ENCODE peak calls at places on chromosome 16, in five cellular contexts. B is type B pancreatic cell; H is CD8-positive, alpha-beta T cell; E is CD4-positive, alpha-beta T cell; A is esophagus squamous epithelium. F is an unnamed sample.

GRCh38 chr16:77353587-77354263 is 81.1 kb downstream of the ADAMTS18 start:
- DNase-seq in A (no peak), B (no peak), E (no peak), H (no peak), F (no peak)

GRCh38 chr16:67186550-67186950 is 2.8 kb upstream of the MATCAP1 start:
- DNase-seq in H (no peak), E (no peak), A (no peak), B (no peak), F (no peak)

GRCh38 chr16:20968765-20969164 is 68.2 kb downstream of the LYRM1 start:
- DNase-seq in A (no peak), E (no peak), H (no peak), B (no peak), F (no peak)

GRCh38 chr16:89623511-89624232 is 10.2 kb downstream of the DPEP1 start:
- DNase-seq in B (no peak), H (no peak), E (no peak), A (no peak), F (no peak)

GRCh38 chr16:10504404-10504885 is 76.0 kb downstream of the EMP2 start:
- DNase-seq in B (no peak), E (no peak), A (no peak), H (no peak), F (no peak)

GRCh38 chr16:81204794-81205680 is 33.5 kb upstream of the BCO1 start:
- DNase-seq in B (no peak), E (peak), H (peak), A (no peak), F (peak)

GRCh38 chr16:82055728-82056549 is 20.9 kb downstream of the HSD17B2 start:
- DNase-seq in A (no peak), B (no peak), H (no peak), E (no peak), F (no peak)

GRCh38 chr16:5381481-5381880 is 283.9 kb upstream of the EEF2KMT start:
- DNase-seq in E (no peak), B (no peak), H (no peak), A (no peak), F (no peak)

GRCh38 chr16:78994135-78994534 is 606.4 kb downstream of the MAF start:
- DNase-seq in B (no peak), A (no peak), H (no peak), E (no peak), F (no peak)

GRCh38 chr16:68083239-68083781 is 1.9 kb upstream of the NFATC3 start:
- DNase-seq in A (no peak), E (no peak), H (no peak), B (no peak), F (no peak)

GRCh38 chr16:8625491-8626087 is 4.1 kb downstream of the METTL22 start:
- DNase-seq in E (no peak), H (no peak), B (no peak), A (no peak), F (no peak)

GRCh38 chr16:72197556-72197955 is 25.6 kb upstream of the PMFBP1 start:
- DNase-seq in E (no peak), B (no peak), H (no peak), A (no peak), F (no peak)

GRCh38 chr16:67893791-67894399 is 841 bp downstream of the PSKH1 start:
- DNase-seq in B (no peak), E (no peak), A (no peak), H (no peak), F (no peak)

GRCh38 chr16:27841911-27842310 is 221.6 kb downstream of the GSG1L start:
- DNase-seq in A (no peak), E (no peak), B (no peak), H (no peak), F (no peak)

GRCh38 chr16:4315185-4316102 is at the start of gene GLIS2:
- DNase-seq in A (no peak), H (no peak), E (no peak), B (no peak), F (peak)

GRCh38 chr16:89357460-89357859 is 132.9 kb downstream of the ANKRD11 start:
- DNase-seq in E (no peak), A (no peak), H (peak), B (no peak), F (no peak)

GRCh38 chr16:57277586-57277985 is 6.9 kb downstream of the PLLP start:
- DNase-seq in A (no peak), B (no peak), E (peak), H (peak), F (no peak)

GRCh38 chr16:46658925-46659324 is 30.1 kb downstream of the VPS35 start:
- DNase-seq in E (no peak), H (no peak), B (no peak), A (no peak), F (no peak)

GRCh38 chr16:59410451-59410850 is 676.3 kb upstream of the GOT2 start:
- DNase-seq in E (no peak), A (no peak), B (no peak), H (no peak), F (no peak)

GRCh38 chr16:64238576-64238975 is 883.3 kb downstream of the CDH11 start:
- DNase-seq in H (no peak), E (no peak), A (no peak), B (no peak), F (no peak)

GRCh38 chr16:80599466-80599865 is 58.7 kb downstream of the DYNLRB2 start:
- DNase-seq in A (no peak), H (no peak), E (no peak), B (no peak), F (no peak)

GRCh38 chr16:21598676-21599157 is 660 bp upstream of the METTL9 start:
- DNase-seq in A (no peak), E (peak), H (no peak), B (no peak), F (no peak)

GRCh38 chr16:86378831-86379504 is 131.4 kb upstream of the FOXF1 start:
- DNase-seq in A (no peak), B (no peak), E (no peak), H (no peak), F (no peak)

GRCh38 chr16:9225527-9226316 is 134.3 kb downstream of the HAPSTR1 start:
- DNase-seq in H (no peak), B (no peak), A (no peak), E (no peak), F (no peak)

GRCh38 chr16:17784073-17784472 is 313.3 kb upstream of the XYLT1 start:
- DNase-seq in H (no peak), E (no peak), B (no peak), A (no peak), F (peak)

GRCh38 chr16:9966569-9967157 is 215.6 kb downstream of the GRIN2A start:
- DNase-seq in E (no peak), B (no peak), H (no peak), A (no peak), F (no peak)

GRCh38 chr16:27237229-27238015 is 31.1 kb downstream of the NSMCE1 start:
- DNase-seq in E (peak), B (no peak), A (no peak), H (peak), F (no peak)

GRCh38 chr16:31477220-31478216 is 5.4 kb upstream of the SLC5A2 start:
- DNase-seq in A (no peak), E (no peak), B (no peak), H (peak), F (peak)
- TF ChIP-seq CTCF in A (no peak), E (no peak), B (peak), H (no peak), F (peak)

GRCh38 chr16:29198231-29198630 is 208.3 kb downstream of the NPIPB11 start:
- DNase-seq in E (no peak), B (peak), H (no peak), A (no peak), F (no peak)

GRCh38 chr16:29192329-29193247 is 207.7 kb downstream of the LAT start:
- DNase-seq in B (peak), H (no peak), E (no peak), A (no peak), F (no peak)
- TF ChIP-seq CTCF in B (peak), H (no peak), E (no peak), A (no peak), F (no peak)

GRCh38 chr16:50274771-50275415 is 8.5 kb downstream of the ADCY7 start:
- DNase-seq in E (no peak), H (no peak), B (no peak), A (no peak), F (no peak)
- TF ChIP-seq CTCF in E (no peak), H (no peak), B (no peak), A (no peak), F (no peak)

GRCh38 chr16:88083582-88083981 is 132.3 kb downstream of the BANP start:
- DNase-seq in B (no peak), H (no peak), E (no peak), A (no peak), F (no peak)

GRCh38 chr16:88087517-88087877 is 136.3 kb downstream of the BANP start:
- DNase-seq in H (no peak), B (no peak), A (no peak), E (peak), F (no peak)

GRCh38 chr16:88086571-88087516 is 135.6 kb downstream of the BANP start:
- DNase-seq in H (no peak), A (no peak), B (no peak), E (peak), F (no peak)

GRCh38 chr16:88084881-88085280 is 133.6 kb downstream of the BANP start:
- DNase-seq in B (no peak), E (no peak), H (no peak), A (no peak), F (no peak)

DNA sequence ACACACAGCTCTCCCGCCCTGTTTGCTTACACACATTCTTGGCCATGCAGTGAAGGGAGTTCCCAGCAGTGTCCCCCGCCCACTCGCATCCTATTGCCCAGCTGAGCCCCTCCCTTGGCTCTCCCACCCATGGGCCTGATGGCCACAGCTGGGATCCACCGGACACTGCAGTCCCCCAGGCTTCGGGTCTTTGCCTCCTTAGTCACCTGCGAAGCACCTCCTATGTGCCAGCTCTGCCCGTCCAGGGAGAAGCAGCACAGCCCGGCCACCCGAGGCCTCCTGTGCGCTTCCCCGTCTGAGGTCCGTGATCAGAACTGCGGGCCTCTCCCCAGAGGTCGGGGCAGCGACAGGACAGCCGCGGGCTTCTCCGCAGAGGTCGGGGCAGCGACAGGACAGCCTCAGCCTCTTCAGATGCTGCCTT is 136.9 kb downstream of the BANP start:
- DNase-seq in E (no peak), B (no peak), H (no peak), A (no peak), F (no peak)
- TF ChIP-seq CTCF in E (no peak), B (no peak), H (no peak), A (no peak), F (no peak)

DNA sequence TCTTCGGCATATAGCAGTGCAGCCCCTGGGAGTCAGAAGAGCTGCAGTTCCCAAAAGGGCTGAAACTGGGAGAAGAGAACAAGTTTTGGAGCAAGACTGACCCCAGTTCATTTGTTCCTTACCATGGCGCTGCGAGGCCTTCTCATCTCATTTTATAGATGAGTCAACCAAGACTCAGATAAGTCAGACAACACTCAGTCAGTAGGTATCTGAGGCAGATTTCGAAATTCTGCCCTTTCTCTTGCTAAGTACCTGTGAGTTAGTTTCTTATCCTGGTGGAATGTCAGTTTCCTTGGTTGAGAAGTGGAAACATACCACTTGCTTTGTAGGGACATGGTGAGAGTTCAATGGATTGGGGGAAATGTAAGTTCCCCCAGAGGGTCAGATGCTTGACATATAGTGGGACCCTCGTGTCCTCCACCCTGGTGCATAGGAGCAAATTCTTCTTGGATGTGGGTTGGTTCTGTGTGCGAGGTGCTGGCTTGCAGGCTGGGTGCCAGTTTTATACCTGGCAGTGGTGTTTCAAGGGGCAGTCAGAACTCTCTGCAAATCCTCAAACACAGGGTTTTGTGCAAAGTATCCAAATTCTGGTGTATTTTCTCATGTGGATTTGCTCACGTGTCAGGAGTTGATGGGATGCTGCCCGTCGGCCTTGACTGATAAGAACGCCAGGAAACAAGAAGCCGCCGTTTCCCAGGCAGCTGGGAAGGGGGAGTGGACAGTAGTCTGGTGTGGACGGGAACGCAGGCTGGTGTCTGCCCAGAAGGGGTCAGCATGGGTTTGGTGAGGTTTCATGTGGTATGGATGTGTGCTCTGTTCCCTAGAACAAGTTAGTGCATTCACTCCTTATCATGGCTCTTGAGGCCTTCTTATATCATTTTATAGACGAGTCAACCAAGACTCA is 61.1 kb upstream of the CIBAR2 start:
- DNase-seq in A (no peak), B (no peak), H (no peak), E (no peak), F (no peak)
- TF ChIP-seq CTCF in A (no peak), B (peak), H (no peak), E (no peak), F (no peak)

DNA sequence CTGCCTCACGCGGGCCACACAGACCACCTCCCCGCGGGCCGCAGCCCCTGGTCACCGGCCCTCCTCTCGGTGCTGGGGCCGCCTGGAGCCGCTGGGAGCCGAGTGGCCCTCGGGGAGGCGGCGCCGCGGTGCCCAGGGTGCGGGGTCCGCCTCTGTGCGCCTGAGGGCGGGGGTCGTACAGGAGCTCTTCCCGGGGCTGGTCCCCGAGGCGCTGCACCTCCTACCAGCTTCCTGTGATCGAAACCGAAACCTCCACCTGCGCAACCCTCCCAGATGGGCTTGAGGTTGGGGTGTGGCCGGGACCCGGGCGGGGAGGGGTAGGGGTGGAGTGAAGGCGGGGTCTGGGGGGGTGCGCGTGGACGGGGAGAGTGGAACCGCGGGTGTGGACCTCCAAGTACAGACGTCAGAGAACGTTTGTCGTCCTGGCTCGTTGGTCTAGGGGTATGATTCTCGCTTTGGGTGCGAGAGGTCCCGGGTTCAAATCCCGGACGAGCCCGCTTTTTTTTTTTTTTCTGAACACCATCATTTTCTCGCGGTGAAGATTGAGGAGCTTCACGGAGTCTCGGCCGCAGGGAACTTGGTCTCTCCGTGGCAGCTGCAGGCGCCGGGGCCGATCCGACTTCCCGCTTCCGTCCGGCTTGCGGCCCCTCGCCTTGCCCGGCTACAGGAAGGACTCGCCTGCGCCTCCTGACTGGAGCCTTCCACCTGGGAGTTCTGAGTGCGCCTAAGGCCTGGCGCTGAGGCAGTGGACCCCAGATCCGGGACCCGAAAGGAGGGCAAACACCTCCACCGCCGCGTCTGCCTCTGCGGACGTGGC is 23.9 kb downstream of the ZNF213 start:
- DNase-seq in A (no peak), H (peak), E (peak), B (peak), F (peak)
- TF ChIP-seq CTCF in A (no peak), H (no peak), E (no peak), B (no peak), F (no peak)

GRCh38 chr16:2485811-2486507 is 11.0 kb downstream of the TBC1D24 start:
- DNase-seq in B (no peak), E (no peak), A (no peak), H (no peak), F (no peak)

GRCh38 chr16:2487903-2488531 is 13.1 kb downstream of the TBC1D24 start:
- DNase-seq in E (no peak), B (no peak), A (no peak), H (no peak), F (no peak)

GRCh38 chr16:2484898-2485508 is 10.1 kb downstream of the TBC1D24 start:
- DNase-seq in B (no peak), H (no peak), A (no peak), E (no peak), F (no peak)

GRCh38 chr16:2487517-2487842 is 12.6 kb downstream of the TBC1D24 start:
- DNase-seq in E (no peak), H (no peak), A (no peak), B (no peak), F (no peak)

GRCh38 chr16:2486645-2487516 is 12.0 kb downstream of the TBC1D24 start:
- DNase-seq in B (no peak), A (no peak), E (peak), H (peak), F (no peak)
- TF ChIP-seq CTCF in B (no peak), A (peak), E (peak), H (peak), F (no peak)

GRCh38 chr16:62408760-62409159 is 372.5 kb upstream of the CDH8 start:
- DNase-seq in A (no peak), E (no peak), H (no peak), B (no peak), F (peak)
- TF ChIP-seq CTCF in A (no peak), E (no peak), H (no peak), B (no peak), F (peak)

DNA sequence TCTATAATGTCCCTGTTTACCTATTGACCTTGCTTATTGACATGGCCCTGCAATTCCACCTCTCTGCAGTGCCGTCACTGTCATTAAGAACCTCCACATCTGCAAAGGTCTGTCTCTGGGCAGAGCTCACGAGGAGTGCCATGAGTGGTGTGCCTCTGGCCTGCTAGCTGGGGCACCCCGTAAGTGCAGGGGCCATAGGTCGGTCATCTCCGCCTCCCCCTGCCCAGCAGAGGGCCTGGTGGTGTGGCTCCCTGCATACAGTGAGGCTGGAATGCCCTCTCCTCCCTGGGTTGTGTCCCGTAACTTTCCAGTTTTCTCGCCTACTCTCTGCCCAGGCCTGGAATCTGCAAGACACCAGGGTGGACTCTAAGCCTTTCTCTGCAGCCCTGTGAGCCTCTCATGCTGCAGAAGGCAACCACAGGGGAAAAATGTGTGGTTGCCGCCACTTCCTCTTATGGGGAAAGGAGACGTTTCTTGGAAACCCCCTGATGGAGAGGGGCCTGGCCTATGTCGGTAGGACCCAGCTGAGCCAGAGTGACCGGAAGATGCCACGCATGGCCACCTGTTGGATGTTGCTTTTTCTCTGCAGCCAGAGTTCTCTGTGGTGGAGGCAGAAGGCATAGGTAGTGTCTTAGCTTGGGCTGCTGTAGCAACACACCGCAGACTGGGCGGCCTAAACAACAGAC is 2.7 kb upstream of the SNX20 start:
- DNase-seq in A (no peak), E (peak), B (no peak), H (peak), F (no peak)
- TF ChIP-seq CTCF in A (no peak), E (no peak), B (no peak), H (no peak), F (no peak)